ENCODE peak calls at places on chromosomes 2 and 18, in ten cellular contexts. K is ACHN, X is NCI-H446 treated with DMSO at 0.1 percent for 48 hours, Y is fibroblast of villous mesenchyme, I is LoVo, P is AG04450, E is iPS-NIHi11, T is GM04503, L is activated T-helper 1 cell treated with Interleukin-2 at 50 U/mL for 16 hours, U is HT-29. S is an unnamed sample.

GRCh38 chr2:75564026-75564688 is 3.4 kb upstream of the EVA1A start:
- DNase-seq in U (no peak), P (no peak), Y (no peak), T (no peak), I (no peak), E (no peak), X (no peak), L (no peak), K (no peak), S (no peak)

GRCh38 chr18:55384551-55385275 is 203.3 kb downstream of the TCF4 start:
- DNase-seq in P (no peak), U (peak; percentile 14), I (peak; percentile 12), L (no peak), Y (peak; percentile 65), T (no peak), X (no peak), K (peak; percentile 38), E (peak; percentile 67), S (peak; percentile 78)

GRCh38 chr18:22348521-22349316 is 69.0 kb downstream of the CTAGE1 start:
- DNase-seq in P (no peak), E (peak; percentile 71), Y (peak; percentile 86), U (peak; percentile 78), T (no peak), L (no peak), X (no peak), K (no peak), I (peak; percentile 65), S (peak; percentile 76)

GRCh38 chr2:84905181-84906107 is at the start of gene TMSB10:
- DNase-seq in K (peak; percentile 88), P (no peak), E (peak; percentile 91), X (peak; percentile 66), I (peak; percentile 87), U (peak; percentile 88), Y (peak; percentile 86), T (no peak), L (peak; percentile 86), S (peak; percentile 78)

GRCh38 chr2:45170191-45170975 is 161.1 kb upstream of the SIX2 start:
- DNase-seq in U (no peak), I (no peak), Y (no peak), X (no peak), T (no peak), E (peak; percentile 63), L (no peak), P (no peak), K (no peak), S (peak; percentile 61)

GRCh38 chr2:47893771-47894170 is 12.5 kb downstream of the FBXO11 start:
- DNase-seq in U (no peak), P (no peak), E (no peak), X (no peak), K (no peak), L (no peak), I (no peak), Y (no peak), T (no peak), S (no peak)

GRCh38 chr18:9706081-9706935 is 1.8 kb upstream of the RAB31 start:
- DNase-seq in T (no peak), X (no peak), Y (no peak), K (no peak), P (no peak), E (no peak), U (no peak), I (no peak), L (no peak), S (peak; percentile 41)

GRCh38 chr2:233469261-233470006 is 97.1 kb downstream of the USP40 start:
- DNase-seq in I (no peak), L (no peak), T (no peak), K (no peak), E (no peak), Y (no peak), P (no peak), X (no peak), U (no peak), S (no peak)

GRCh38 chr2:61707984-61708852 is 145.6 kb downstream of the FAM161A start:
- DNase-seq in K (peak; percentile 80), T (no peak), X (no peak), E (no peak), L (no peak), Y (peak; percentile 33), I (peak; percentile 8), P (peak; percentile 23), U (peak; percentile 29), S (no peak)

GRCh38 chr2:207311316-207312005 is 145.7 kb upstream of the KLF7 start:
- DNase-seq in T (peak; percentile 94), X (peak; percentile 52), E (no peak), K (peak; percentile 43), L (no peak), P (peak; percentile 93), I (peak; percentile 41), U (peak; percentile 22), Y (peak; percentile 99), S (peak; percentile 74)

GRCh38 chr2:165401285-165401852 is 68.1 kb upstream of the CSRNP3 start:
- DNase-seq in P (peak; percentile 55), T (peak; percentile 6), K (peak; percentile 79), I (peak; percentile 70), E (peak; percentile 37), Y (peak; percentile 82), U (peak; percentile 79), X (peak; percentile 80), L (no peak), S (peak; percentile 74)

GRCh38 chr2:54604771-54605350 is 118.6 kb upstream of the EML6 start:
- DNase-seq in X (no peak), L (no peak), E (no peak), T (no peak), P (no peak), U (no peak), I (no peak), Y (no peak), K (no peak), S (no peak)

GRCh38 chr2:224268441-224268840 is 133.5 kb downstream of the FAM124B start:
- DNase-seq in X (peak; percentile 71), L (no peak), K (no peak), Y (peak; percentile 87), E (no peak), I (peak; percentile 80), P (peak; percentile 77), U (peak; percentile 63), T (peak; percentile 69), S (no peak)

GRCh38 chr2:179195146-179195545 is 69.5 kb downstream of the SESTD1 start:
- DNase-seq in Y (no peak), T (no peak), L (no peak), U (no peak), E (no peak), X (no peak), P (no peak), I (no peak), K (no peak), S (peak; percentile 23)

GRCh38 chr2:151830966-151831365 is 2.7 kb upstream of the ARL5A start:
- DNase-seq in I (no peak), T (no peak), Y (no peak), K (no peak), P (no peak), U (no peak), L (no peak), X (no peak), E (no peak), S (no peak)

GRCh38 chr18:68735498-68736343 is 20.8 kb upstream of the TMX3 start:
- DNase-seq in L (no peak), Y (peak; percentile 75), I (peak; percentile 32), E (peak; percentile 53), U (peak; percentile 36), X (peak; percentile 3), K (peak; percentile 51), T (no peak), P (peak; percentile 32), S (peak; percentile 48)

GRCh38 chr2:16626497-16626896 is 39.1 kb downstream of the CYRIA start:
- DNase-seq in I (no peak), U (no peak), L (no peak), X (no peak), K (peak; percentile 77), T (no peak), E (no peak), P (no peak), Y (peak; percentile 62), S (no peak)

GRCh38 chr18:10089881-10090280 is 176.1 kb downstream of the VAPA start:
- DNase-seq in I (no peak), T (no peak), P (no peak), K (no peak), L (no peak), Y (no peak), X (no peak), E (no peak), U (no peak), S (no peak)

GRCh38 chr18:52334896-52335295 is 5.1 kb upstream of the DCC start:
- DNase-seq in T (no peak), P (peak; percentile 37), K (no peak), Y (no peak), U (no peak), E (no peak), L (no peak), X (no peak), I (no peak), S (no peak)

GRCh38 chr2:135844285-135844985 is 7.5 kb upstream of the LCT start:
- DNase-seq in U (no peak), T (no peak), K (no peak), E (no peak), L (no peak), X (no peak), Y (peak; percentile 53), I (no peak), P (no peak), S (no peak)

GRCh38 chr2:37635359-37636208 is 35.9 kb downstream of the CDC42EP3 start:
- DNase-seq in E (no peak), L (peak; percentile 47), K (no peak), X (no peak), I (no peak), Y (peak; percentile 89), T (no peak), U (no peak), P (no peak), S (no peak)

GRCh38 chr18:35495821-35496368 is 1.9 kb downstream of the INO80C start:
- DNase-seq in U (no peak), I (no peak), P (peak; percentile 29), L (no peak), T (no peak), K (no peak), X (no peak), Y (peak; percentile 50), E (no peak), S (no peak)

GRCh38 chr18:67517224-67517765 is 775 bp upstream of the DSEL start:
- DNase-seq in X (no peak), L (no peak), Y (peak; percentile 34), E (no peak), I (no peak), P (no peak), U (no peak), T (no peak), K (no peak), S (no peak)

GRCh38 chr2:221060335-221060734 is 511.8 kb downstream of the EPHA4 start:
- DNase-seq in X (no peak), T (peak; percentile 16), K (no peak), P (peak; percentile 45), L (no peak), U (no peak), E (no peak), I (no peak), Y (peak; percentile 1), S (no peak)

GRCh38 chr2:53463771-53464726 is 303.6 kb upstream of the CHAC2 start:
- DNase-seq in E (no peak), K (no peak), X (no peak), P (no peak), L (no peak), I (no peak), Y (no peak), T (no peak), U (no peak), S (no peak)

GRCh38 chr2:18171191-18172139 is 293.0 kb downstream of the KCNS3 start:
- DNase-seq in I (no peak), U (no peak), P (peak; percentile 30), L (no peak), X (peak; percentile 62), Y (peak; percentile 35), E (no peak), K (no peak), T (peak; percentile 31), S (no peak)

S was measured in mesendoderm.